ENCODE peak calls at places on chromosomes 5 and 9, in nine cellular contexts. K, H, W, L, Y, I, P, G and C are unnamed samples.

GRCh38 chr9:68515304-68516017 is 25.2 kb downstream of the TMEM252 start:
- DNase-seq in K (no peak), H (no peak), W (peak; percentile 17), L (no peak), Y (no peak), I (no peak), P (peak; percentile 94), G (no peak), C (peak; percentile 66)

GRCh38 chr5:909086-909485 is 16.4 kb downstream of the TRIP13 start:
- DNase-seq in K (no peak), H (no peak), W (no peak), L (no peak), Y (no peak), I (no peak), P (no peak), G (no peak), C (peak; percentile 85)

GRCh38 chr9:86246752-86247161 is 12.7 kb downstream of the C9orf153 start:
- DNase-seq in K (peak; percentile 6), H (peak; percentile 17), W (no peak), L (no peak), Y (no peak), I (no peak), P (peak; percentile 25), G (no peak), C (no peak)

GRCh38 chr5:33023649-33024048 is 312.5 kb downstream of the NPR3 start:
- DNase-seq in K (no peak), H (no peak), W (no peak), L (no peak), Y (no peak), I (no peak), P (no peak), G (peak; percentile 56), C (peak; percentile 20)

GRCh38 chr9:134187821-134188420 is 23.6 kb upstream of the RNU6ATAC start:
- DNase-seq in K (no peak), H (no peak), W (no peak), L (no peak), Y (no peak), I (peak; percentile 49), P (no peak), G (no peak), C (no peak)

GRCh38 chr5:147763791-147764525 is 18.6 kb downstream of the JAKMIP2 start:
- DNase-seq in K (no peak), H (peak; percentile 37), W (no peak), L (no peak), Y (no peak), I (no peak), P (peak; percentile 82), G (peak; percentile 93), C (no peak)

GRCh38 chr5:157469687-157470086 is 9.7 kb downstream of the NIPAL4 start:
- DNase-seq in K (no peak), H (no peak), W (no peak), L (no peak), Y (no peak), I (no peak), P (no peak), G (no peak), C (no peak)

GRCh38 chr5:147310059-147310704 is 75.4 kb downstream of the STK32A start:
- DNase-seq in K (peak; percentile 19), H (peak; percentile 80), W (peak; percentile 43), L (no peak), Y (no peak), I (peak; percentile 92), P (peak; percentile 53), G (peak; percentile 74), C (peak; percentile 92)